ENCODE peak calls at places on chromosomes 6 and 20, in nine cellular contexts. U is stimulated activated CD4-positive, alpha-beta T cell treated with anti-CD3 and anti-CD28 coated beads, TNF-alpha, amount 100 ng/mL, for 24 hours; L is activated T-helper 1 cell treated with anti-CD3 and anti-CD28 coated beads, Interleukin-2, amount 50 U/mL, for 16 hours; E is tibial artery; B is RPMI8226; V is NCI-H1417; P is mammary epithelial cell; J is activated CD8-positive, alpha-beta memory T cell treated with anti-CD3 and anti-CD28 coated beads for 48 hours; Q is GF-D8. K is an unnamed sample.

GRCh38 chr6:77124604-77125003 is 338.7 kb downstream of the HTR1B start:
- DNase-seq in Q (no peak), P (peak), B (no peak), V (no peak), L (no peak), U (no peak), J (no peak), E (no peak), K (no peak)

GRCh38 chr6:28673800-28674671 is 148.4 kb downstream of the GPX5 start:
- DNase-seq in P (peak), B (peak), J (peak), L (no peak), V (no peak), Q (no peak), E (no peak), U (peak), K (no peak)

GRCh38 chr6:41040101-41040910 is 1.3 kb upstream of the UNC5CL start:
- DNase-seq in E (no peak), U (no peak), V (no peak), B (no peak), J (no peak), P (peak), Q (no peak), L (no peak), K (no peak)

GRCh38 chr20:25584905-25585704 is at the start of gene NINL:
- DNase-seq in L (no peak), E (peak), V (peak), Q (no peak), B (no peak), J (peak), U (no peak), P (peak), K (peak)

GRCh38 chr6:138250513-138251247 is 32.4 kb upstream of the PBOV1 start:
- DNase-seq in Q (no peak), J (no peak), U (no peak), P (peak), E (peak), V (no peak), L (no peak), B (no peak), K (peak)

GRCh38 chr6:16208989-16209388 is 29.4 kb upstream of the GMPR start:
- DNase-seq in U (no peak), P (no peak), J (no peak), V (no peak), L (no peak), Q (no peak), B (no peak), E (no peak), K (no peak)

GRCh38 chr20:64090165-64090564 is 6.0 kb upstream of the LKAAEAR1 start:
- DNase-seq in B (no peak), P (no peak), E (no peak), Q (no peak), U (no peak), J (no peak), L (no peak), V (no peak), K (no peak)

GRCh38 chr20:19841740-19842139 is 83.7 kb downstream of the RIN2 start:
- DNase-seq in B (no peak), J (no peak), U (no peak), Q (no peak), E (no peak), P (no peak), L (no peak), V (no peak), K (no peak)

GRCh38 chr20:47618479-47618878 is 116.8 kb downstream of the NCOA3 start:
- DNase-seq in Q (no peak), J (no peak), E (no peak), U (no peak), B (no peak), L (no peak), V (no peak), P (no peak), K (no peak)

K was measured in breast epithelium.